ENCODE peak calls at places on chromosomes 7 and 10, in five cellular contexts. E is neural progenitor cell, I is thoracic aorta, K is WERI-Rb-1, S is K562. Q is an unnamed sample. For H3K36me3, the result is how much of the 10 kb centered on the place peaks cover.

GRCh38 chr7:102318482-102318971 is 31.9 kb downstream of the SH2B2 start:
- DNase-seq in S (peak), K (no peak), I (no peak), E (no peak), Q (peak)

GRCh38 chr7:47609803-47610452 is 28.0 kb upstream of the TNS3 start:
- DNase-seq in K (no peak), I (no peak), S (no peak), E (no peak), Q (peak)

GRCh38 chr10:46235705-46236536 is 50.9 kb upstream of the ANTXRL start:
- DNase-seq in E (no peak), K (no peak), I (no peak), S (no peak), Q (no peak)

GRCh38 chr7:122136639-122137253 is 7.3 kb downstream of the AASS start:
- DNase-seq in K (no peak), I (no peak), E (no peak), S (no peak), Q (no peak)

GRCh38 chr7:26705567-26705966 is 158.8 kb downstream of the SKAP2 start:
- DNase-seq in E (no peak), K (no peak), I (no peak), S (no peak), Q (no peak)

GRCh38 chr7:151551820-151552219 is 32.1 kb upstream of the RHEB start:
- DNase-seq in I (no peak), E (no peak), K (no peak), S (no peak), Q (no peak)

GRCh38 chr7:142914121-142914520 is 19.4 kb downstream of the TRPV5 start:
- DNase-seq in I (no peak), S (no peak), E (no peak), K (no peak), Q (no peak)

GRCh38 chr10:102643346-102644065 is 773 bp upstream of the TRIM8 start:
- DNase-seq in E (peak), S (peak), K (peak), I (no peak), Q (peak)

GRCh38 chr10:7199152-7199760 is 211.6 kb downstream of the SFMBT2 start:
- DNase-seq in E (no peak), I (no peak), S (no peak), K (no peak), Q (peak)

GRCh38 chr10:127951861-127952574 is 45.1 kb downstream of the PTPRE start:
- DNase-seq in S (no peak), E (no peak), I (no peak), K (no peak), Q (no peak)

GRCh38 chr10:119759832-119760231 is 34.0 kb downstream of the INPP5F start:
- DNase-seq in E (no peak), I (no peak), S (no peak), K (no peak), Q (peak)

GRCh38 chr7:23456093-23456492 is 14.2 kb downstream of the IGF2BP3 start:
- DNase-seq in I (no peak), S (no peak), E (no peak), K (no peak), Q (no peak)

GRCh38 chr7:23454880-23455526 is 15.3 kb downstream of the IGF2BP3 start:
- DNase-seq in E (no peak), S (no peak), I (no peak), K (peak), Q (no peak)

GRCh38 chr7:23462846-23463245 is 7.4 kb downstream of the IGF2BP3 start:
- DNase-seq in E (no peak), I (no peak), S (no peak), K (no peak), Q (peak)

DNA sequence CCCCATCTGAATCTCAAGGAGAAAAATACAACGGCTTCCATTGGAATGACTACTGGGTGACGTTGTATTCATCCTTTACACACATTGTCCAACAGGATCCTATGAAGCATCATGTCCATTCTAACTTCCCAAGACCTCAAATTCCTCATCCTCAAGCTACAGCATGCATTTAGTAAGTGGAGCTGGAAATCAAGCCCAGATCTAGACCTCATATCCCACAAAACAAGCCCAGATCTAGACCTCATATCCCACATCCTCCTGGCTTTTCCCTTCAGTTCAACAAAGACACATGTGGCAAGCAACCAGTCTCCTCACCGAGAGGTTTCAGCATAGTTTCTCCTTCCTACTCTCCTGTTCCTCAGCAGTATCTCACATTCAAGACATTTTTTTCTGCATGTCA is 12.2 kb downstream of the IGF2BP3 start:
- DNase-seq in S (no peak), E (no peak), K (no peak), I (no peak), Q (no peak)
- H3K36me3 ChIP-seq in S (half or more), E (under half), K (under half), I (under half), Q (under half)

GRCh38 chr10:97744405-97745035 is 7.6 kb downstream of the ZFYVE27 start:
- DNase-seq in I (no peak), S (peak), E (no peak), K (no peak), Q (no peak)

GRCh38 chr10:97747573-97747972 is 10.6 kb downstream of the ZFYVE27 start:
- DNase-seq in E (no peak), K (no peak), S (no peak), I (no peak), Q (no peak)

GRCh38 chr10:97743169-97743945 is 6.4 kb downstream of the ZFYVE27 start:
- DNase-seq in E (no peak), S (peak), I (no peak), K (no peak), Q (no peak)

GRCh38 chr10:97752956-97753355 is 16.0 kb downstream of the ZFYVE27 start:
- DNase-seq in K (no peak), I (no peak), E (no peak), S (no peak), Q (no peak)

DNA sequence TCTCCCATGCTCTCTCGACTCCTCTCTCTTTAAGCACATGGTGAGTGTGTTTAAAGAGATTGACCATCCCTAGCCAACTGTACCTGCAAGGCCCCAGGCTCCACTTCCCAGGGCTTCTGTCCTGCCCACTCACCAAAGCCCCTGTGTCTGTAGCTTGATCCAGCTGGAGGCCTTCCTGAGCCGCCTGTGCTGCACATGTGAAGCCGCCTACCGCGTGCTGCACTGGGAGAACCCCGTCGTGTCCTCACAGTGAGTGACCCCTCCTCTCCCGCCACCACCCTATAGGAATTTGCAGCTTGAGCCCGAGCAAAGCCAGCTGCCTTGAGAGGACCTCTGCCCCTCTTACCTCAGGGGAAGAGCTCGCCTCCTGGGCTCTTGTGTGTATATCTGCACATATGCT is 11.2 kb downstream of the ZFYVE27 start:
- DNase-seq in I (no peak), E (no peak), K (no peak), S (no peak), Q (no peak)
- H3K36me3 ChIP-seq in I (half or more), E (under half), K (half or more), S (half or more), Q (under half)

GRCh38 chr10:79295593-79295992 is 51.7 kb upstream of the PPIF start:
- DNase-seq in I (no peak), S (no peak), K (no peak), E (no peak), Q (no peak)

GRCh38 chr10:79289801-79290200 is 57.5 kb upstream of the PPIF start:
- DNase-seq in K (no peak), E (no peak), S (no peak), I (no peak), Q (no peak)

GRCh38 chr10:79292789-79293746 is 54.2 kb upstream of the PPIF start:
- DNase-seq in S (peak), E (peak), I (no peak), K (peak), Q (no peak)

GRCh38 chr10:79293841-79294705 is 53.2 kb upstream of the PPIF start:
- DNase-seq in E (no peak), K (no peak), I (no peak), S (no peak), Q (no peak)

DNA sequence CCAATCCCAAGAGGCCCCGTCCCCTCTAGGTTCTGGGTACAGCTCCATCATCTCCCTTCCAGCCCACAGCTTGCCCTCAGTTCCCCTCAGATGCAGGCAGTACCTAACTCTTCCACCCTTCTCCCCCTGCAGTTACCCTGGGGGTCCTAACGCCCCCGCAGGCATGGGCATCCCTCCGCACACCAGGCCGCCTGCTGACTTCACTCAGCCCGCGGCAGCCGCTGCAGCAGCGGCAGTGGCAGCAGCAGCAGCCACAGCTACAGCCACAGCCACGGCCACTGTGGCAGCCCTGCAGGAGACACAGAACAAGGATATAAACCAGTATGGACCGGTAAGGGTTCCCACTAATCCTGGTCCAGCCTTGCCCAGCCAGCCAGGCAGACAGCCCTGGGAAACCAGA is 55.2 kb upstream of the PPIF start:
- DNase-seq in E (no peak), S (no peak), K (no peak), I (no peak), Q (no peak)
- H3K36me3 ChIP-seq in E (under half), S (under half), K (half or more), I (under half), Q (under half)

GRCh38 chr7:158011941-158012340 is 575.7 kb downstream of the PTPRN2 start:
- DNase-seq in K (no peak), I (no peak), E (no peak), S (no peak), Q (no peak)
- H3K36me3 ChIP-seq in K (under half), I (under half), E (under half), S (under half), Q (under half)

DNA sequence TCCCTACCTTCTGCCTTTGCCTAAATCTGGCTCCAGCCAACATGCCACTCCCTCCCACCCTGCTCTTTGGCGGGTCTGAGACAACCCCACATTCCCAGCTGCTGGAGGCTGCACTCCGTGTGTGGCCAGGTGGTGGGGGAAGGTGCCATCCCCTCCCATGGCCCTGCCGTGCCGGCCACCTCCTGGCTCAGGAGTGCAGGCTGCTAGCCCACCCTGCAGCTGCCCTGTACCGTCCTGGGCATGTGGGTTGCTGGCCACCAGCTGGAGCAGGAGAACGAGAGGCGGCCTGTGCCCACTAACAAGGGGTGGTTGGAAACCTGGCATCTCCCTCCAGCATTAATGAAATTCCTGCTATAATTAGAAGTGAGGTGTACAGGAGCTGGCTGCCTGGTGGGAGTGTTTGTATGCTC is 97.6 kb downstream of the ZMIZ1 start:
- DNase-seq in K (no peak), E (no peak), I (no peak), S (no peak), Q (no peak)
- H3K36me3 ChIP-seq in K (under half), E (under half), I (under half), S (under half), Q (under half)

DNA sequence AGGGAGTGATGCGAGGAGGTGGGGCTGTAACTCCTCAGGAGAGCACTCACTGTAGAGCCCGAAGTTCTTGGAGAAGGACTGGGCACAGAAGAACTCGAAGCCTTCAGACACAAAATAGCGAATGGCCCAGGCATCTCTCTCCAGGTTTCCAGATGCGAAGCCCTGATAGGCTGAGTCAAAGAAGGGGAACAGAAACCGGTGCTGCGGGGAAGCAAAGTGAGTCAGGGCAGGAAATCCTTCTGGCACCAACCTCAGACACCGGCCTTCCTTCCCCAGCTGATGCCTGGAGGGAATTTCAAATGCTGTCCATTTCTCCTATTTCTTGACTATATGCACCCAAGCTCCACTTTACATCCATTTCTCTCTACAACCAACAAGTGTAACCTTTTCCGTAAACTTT is 26.8 kb downstream of the GOT1 start:
- DNase-seq in I (no peak), S (no peak), K (no peak), E (no peak), Q (peak)
- H3K36me3 ChIP-seq in I (under half), S (half or more), K (half or more), E (under half), Q (half or more)

GRCh38 chr7:36286688-36287087 is 103.0 kb upstream of the ANLN start:
- DNase-seq in I (no peak), S (no peak), K (no peak), E (no peak), Q (no peak)
- H3K36me3 ChIP-seq in I (under half), S (under half), K (under half), E (under half), Q (under half)

DNA sequence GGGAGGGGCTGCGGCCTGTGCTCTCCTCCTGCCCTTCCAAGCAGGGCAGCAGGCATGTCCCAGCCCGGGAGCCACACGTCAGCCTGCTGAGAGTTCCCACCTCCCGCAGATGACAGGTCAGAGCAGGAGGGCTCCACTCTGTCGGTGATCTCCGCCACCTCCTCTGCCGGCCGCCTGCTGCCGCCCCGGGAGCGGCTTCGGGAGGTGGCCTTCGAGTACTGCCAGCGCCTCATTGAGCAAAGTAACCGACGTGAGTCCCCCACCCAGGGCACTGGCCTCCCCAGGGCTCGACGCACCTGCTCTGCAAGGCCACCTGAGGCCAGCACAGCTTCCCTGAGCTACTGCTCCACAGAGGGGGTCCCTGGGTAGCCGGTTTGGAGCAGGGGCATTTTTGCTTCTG is 9.4 kb downstream of the AP5Z1 start:
- DNase-seq in I (no peak), E (no peak), K (no peak), S (no peak), Q (no peak)
- H3K36me3 ChIP-seq in I (half or more), E (under half), K (under half), S (half or more), Q (under half)

Q was measured in cardiac muscle cell.